ENCODE peak calls at places on chromosomes 1 and 21, in eight cellular contexts. H is heart left ventricle, A is breast epithelium, T is thyroid gland, I is uterus, K is body of pancreas, B is Peyer's patch, Z is adrenal gland. X is an unnamed sample.

GRCh38 chr1:118333601-118334241 is 148.7 kb upstream of the SPAG17 start:
- DNase-seq in K (no peak), T (no peak), B (no peak), H (no peak), I (no peak), Z (no peak), A (no peak), X (no peak)

GRCh38 chr1:10033359-10033845 is 644 bp downstream of the UBE4B start:
- DNase-seq in H (no peak), K (peak), B (no peak), I (no peak), A (no peak), Z (peak), T (peak), X (peak)

GRCh38 chr1:7101187-7101586 is 315.9 kb downstream of the CAMTA1 start:
- DNase-seq in T (no peak), H (no peak), Z (no peak), A (no peak), K (no peak), I (no peak), B (no peak), X (no peak)

GRCh38 chr1:109404838-109405237 is 7.1 kb upstream of the SORT1 start:
- DNase-seq in I (no peak), T (no peak), A (no peak), K (no peak), H (no peak), B (no peak), Z (no peak), X (no peak)

GRCh38 chr1:2227341-2228156 is 570 bp upstream of the SKI start:
- DNase-seq in B (peak), T (peak), H (peak), A (peak), I (peak), K (peak), Z (peak), X (peak)

GRCh38 chr1:87673748-87674147 is 345.1 kb downstream of the LMO4 start:
- DNase-seq in K (no peak), T (no peak), Z (no peak), A (no peak), B (no peak), I (no peak), H (no peak), X (no peak)

GRCh38 chr1:201009967-201010645 is 13.4 kb downstream of the KIF21B start:
- DNase-seq in B (no peak), T (no peak), K (no peak), A (no peak), H (no peak), I (no peak), Z (no peak), X (no peak)

GRCh38 chr1:24463756-24464377 is 38.8 kb upstream of the RCAN3 start:
- DNase-seq in I (no peak), K (no peak), Z (no peak), B (no peak), H (no peak), T (peak), A (no peak), X (no peak)

GRCh38 chr1:207079706-207080246 is 8.9 kb upstream of the C4BPB start:
- DNase-seq in I (no peak), A (no peak), K (no peak), B (no peak), T (peak), H (no peak), Z (no peak), X (no peak)

GRCh38 chr21:31490471-31490870 is 146.4 kb upstream of the TIAM1 start:
- DNase-seq in A (no peak), T (no peak), H (no peak), Z (no peak), B (no peak), K (no peak), I (no peak), X (no peak)

GRCh38 chr1:230231739-230232075 is 164.7 kb downstream of the GALNT2 start:
- DNase-seq in H (peak), Z (no peak), B (peak), I (no peak), K (peak), A (no peak), T (peak), X (peak)

GRCh38 chr1:16971330-16972209 is 8.8 kb downstream of the MFAP2 start:
- DNase-seq in I (peak), Z (no peak), B (no peak), K (no peak), A (no peak), H (no peak), T (no peak), X (peak)

GRCh38 chr1:109240158-109241152 is 8.9 kb upstream of the CELSR2 start:
- DNase-seq in A (peak), Z (peak), K (peak), B (no peak), T (peak), I (peak), H (peak), X (peak)

GRCh38 chr1:234486858-234487830 is 8.2 kb upstream of the TARBP1 start:
- DNase-seq in Z (no peak), B (no peak), T (peak), I (no peak), H (peak), A (peak), K (peak), X (no peak)

GRCh38 chr1:172727956-172728603 is 69.2 kb downstream of the FASLG start:
- DNase-seq in I (no peak), A (no peak), H (no peak), B (no peak), T (no peak), K (peak), Z (no peak), X (no peak)

GRCh38 chr1:52825868-52826267 is 16.7 kb upstream of the ZYG11A start:
- DNase-seq in I (no peak), K (no peak), H (no peak), T (no peak), Z (no peak), A (no peak), B (no peak), X (no peak)

GRCh38 chr1:23904748-23905357 is 8.3 kb downstream of the CNR2 start:
- DNase-seq in I (no peak), A (no peak), H (no peak), T (no peak), K (no peak), B (no peak), Z (no peak), X (no peak)

GRCh38 chr1:76068542-76068941 is 6.0 kb upstream of the ST6GALNAC3 start:
- DNase-seq in B (no peak), T (no peak), I (no peak), A (no peak), H (no peak), K (no peak), Z (no peak), X (no peak)

GRCh38 chr1:33311706-33312412 is 9.0 kb downstream of the A3GALT2 start:
- DNase-seq in Z (no peak), A (no peak), H (no peak), T (no peak), K (no peak), B (no peak), I (no peak), X (no peak)

GRCh38 chr1:168136709-168137514 is at the start of gene GPR161:
- DNase-seq in H (peak), T (peak), B (no peak), K (peak), I (peak), A (no peak), Z (peak), X (peak)

GRCh38 chr1:8267307-8267706 is 50.6 kb upstream of the SLC45A1 start:
- DNase-seq in K (no peak), H (no peak), B (no peak), I (no peak), Z (no peak), A (no peak), T (no peak), X (no peak)

GRCh38 chr1:112605633-112606327 is 13.2 kb downstream of the ST7L start:
- DNase-seq in I (no peak), H (no peak), T (no peak), A (no peak), Z (no peak), B (no peak), K (no peak), X (no peak)

GRCh38 chr1:206469411-206469932 is 804 bp upstream of the IKBKE start:
- DNase-seq in H (no peak), A (no peak), K (no peak), T (no peak), Z (no peak), B (peak), I (no peak), X (no peak)

GRCh38 chr1:229950020-229950419 is 117.0 kb upstream of the GALNT2 start:
- DNase-seq in T (no peak), K (no peak), A (no peak), B (no peak), I (no peak), H (no peak), Z (no peak), X (no peak)

GRCh38 chr1:235270625-235271024 is 57.4 kb downstream of the ARID4B start:
- DNase-seq in H (no peak), A (no peak), I (no peak), K (no peak), B (no peak), T (no peak), Z (no peak), X (no peak)

GRCh38 chr21:46191257-46191685 is 7.0 kb upstream of the SPATC1L start:
- DNase-seq in K (no peak), B (peak), H (no peak), Z (peak), T (no peak), I (peak), A (peak), X (no peak)

GRCh38 chr1:243842978-243843490 is 7.0 kb downstream of the AKT3 start:
- DNase-seq in K (no peak), T (no peak), B (no peak), H (no peak), I (no peak), Z (no peak), A (no peak), X (no peak)
- H3K4me3 ChIP-seq in K (no peak), T (no peak), B (no peak), H (no peak), I (peak), Z (no peak), A (peak), X (no peak)

DNA sequence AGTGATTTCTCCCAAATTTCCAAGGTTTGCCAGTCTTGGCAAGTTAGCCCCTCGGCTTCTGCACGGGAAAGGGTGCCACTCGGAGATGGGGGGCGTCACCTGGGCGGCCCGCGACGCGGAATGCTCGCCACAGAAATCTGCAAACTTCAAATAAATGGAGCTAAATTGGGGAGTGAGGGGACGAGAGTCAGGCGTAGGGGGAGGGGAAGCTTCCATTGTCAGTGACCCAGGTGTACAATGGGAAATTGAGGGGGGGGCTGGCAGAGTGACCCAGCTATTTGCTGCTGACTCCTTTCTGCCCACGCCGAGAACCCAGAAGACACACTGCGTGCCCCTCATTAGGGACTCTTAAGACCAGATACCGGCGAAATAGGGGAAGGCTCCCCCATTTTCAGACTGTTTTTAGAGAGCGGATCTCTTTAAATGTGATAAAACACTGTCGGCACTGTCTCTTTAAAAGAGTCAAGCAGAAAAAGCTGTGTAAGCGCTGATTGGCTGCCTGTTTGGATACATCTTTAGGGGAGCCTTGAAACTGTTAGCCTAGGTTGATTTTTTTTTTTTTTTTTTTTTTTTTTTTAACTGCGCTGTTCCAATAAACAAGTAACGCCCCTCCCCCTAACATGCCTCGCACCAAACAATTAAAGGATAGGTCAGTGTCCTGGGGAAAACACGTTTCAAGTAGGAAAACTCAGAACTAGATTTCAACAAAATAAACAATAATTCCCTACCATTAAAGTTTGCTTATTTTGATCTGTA is 1.2 kb upstream of the SSBP3 start:
- DNase-seq in K (peak), I (peak), Z (peak), B (peak), H (peak), A (peak), T (peak), X (peak)
- TF ChIP-seq POLR2A in K (peak), I (peak), Z (no peak), B (no peak), H (peak), A (no peak), T (no peak), X (peak)

GRCh38 chr1:156868341-156868740 is 7.7 kb downstream of the NTRK1 start:
- DNase-seq in A (no peak), B (no peak), T (no peak), H (no peak), Z (no peak), K (no peak), I (no peak), X (no peak)

GRCh38 chr1:156865865-156866678 is 5.4 kb downstream of the NTRK1 start:
- DNase-seq in K (no peak), T (no peak), H (no peak), A (no peak), B (no peak), Z (no peak), I (no peak), X (no peak)

GRCh38 chr1:156865258-156865657 is 4.6 kb downstream of the NTRK1 start:
- DNase-seq in K (no peak), A (no peak), H (no peak), I (no peak), B (no peak), Z (no peak), T (no peak), X (no peak)

GRCh38 chr1:156864796-156865195 is 4.1 kb downstream of the NTRK1 start:
- DNase-seq in K (no peak), A (no peak), T (no peak), Z (no peak), B (no peak), I (no peak), H (no peak), X (no peak)

DNA sequence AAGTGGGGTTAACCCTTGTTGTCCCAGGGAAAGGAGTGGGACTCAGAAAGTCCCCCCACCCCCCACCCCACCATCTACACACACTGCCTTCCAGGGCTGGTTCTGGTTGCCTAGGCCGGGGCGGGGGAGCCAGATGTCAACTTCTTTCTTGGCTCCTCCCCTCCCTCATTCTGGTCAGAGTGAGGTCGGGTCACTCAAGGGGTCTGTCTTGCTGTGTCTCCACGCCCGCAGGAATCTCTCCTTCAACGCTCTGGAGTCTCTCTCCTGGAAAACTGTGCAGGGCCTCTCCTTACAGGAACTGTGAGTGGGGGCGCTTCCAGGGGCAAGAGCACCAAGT is 6.0 kb downstream of the NTRK1 start:
- DNase-seq in H (no peak), A (no peak), B (no peak), K (no peak), T (no peak), Z (no peak), I (no peak), X (no peak)
- H3K4me3 ChIP-seq in H (no peak), A (no peak), B (no peak), K (no peak), T (no peak), Z (no peak), I (no peak), X (no peak)

DNA sequence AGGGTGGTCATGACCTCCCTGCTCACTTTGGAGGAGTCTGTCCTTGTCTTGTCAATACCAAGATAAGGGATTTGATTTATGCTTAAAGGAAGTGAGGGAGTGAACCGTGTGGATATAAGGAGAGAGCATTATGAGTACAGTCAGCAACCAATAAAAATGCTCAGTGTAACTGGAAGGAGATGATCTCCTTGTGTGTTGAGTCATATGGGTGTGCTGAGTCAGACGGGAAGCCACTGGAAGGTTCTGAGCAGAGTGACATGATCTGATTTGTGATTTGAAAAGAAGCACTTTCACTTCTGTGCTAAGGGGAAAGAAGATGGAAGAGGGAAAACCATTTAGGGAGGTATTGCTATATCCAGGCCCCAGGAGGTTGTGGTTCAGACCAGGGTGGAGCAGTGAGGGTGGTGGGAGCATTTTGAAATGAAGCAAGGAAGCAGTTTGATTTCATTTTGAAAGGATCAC is 2.5 kb upstream of the BCL10 start:
- DNase-seq in A (no peak), H (no peak), Z (peak), T (no peak), K (peak), B (no peak), I (no peak), X (no peak)
- TF ChIP-seq POLR2A in A (no peak), H (no peak), Z (no peak), T (no peak), K (no peak), B (peak), I (peak), X (no peak)